ENCODE peak calls at places on chromosomes 2 and 18, in five cellular contexts. X is spleen; Z is psoas muscle; Q is PC-9; Y is CD8-positive, alpha-beta T cell. A is an unnamed sample.

GRCh38 chr2:19717446-19717845 is 184.3 kb downstream of the TTC32 start:
- DNase-seq in X (no peak), Z (no peak), Q (no peak), Y (no peak), A (no peak)

GRCh38 chr2:201016859-201017258 is 53.4 kb upstream of the ORC2 start:
- DNase-seq in X (no peak), Z (no peak), Q (no peak), Y (no peak), A (no peak)

GRCh38 chr18:74249181-74249968 is 42.4 kb downstream of the CYB5A start:
- DNase-seq in X (no peak), Z (no peak), Q (no peak), Y (no peak), A (no peak)

GRCh38 chr2:72515696-72516095 is 310.1 kb downstream of the EXOC6B start:
- DNase-seq in X (no peak), Z (no peak), Q (no peak), Y (no peak), A (no peak)

GRCh38 chr2:121778736-121779487 is 23.5 kb downstream of the TSN start:
- DNase-seq in X (no peak), Z (no peak), Q (no peak), Y (no peak), A (no peak)

GRCh38 chr2:23767871-23768611 is 158.9 kb downstream of the ATAD2B start:
- DNase-seq in X (no peak), Z (no peak), Q (no peak), Y (no peak), A (no peak)

GRCh38 chr18:3603460-3604259 is 153.7 kb downstream of the TGIF1 start:
- DNase-seq in X (peak; percentile 3), Z (no peak), Q (peak; percentile 96), Y (no peak), A (no peak)

GRCh38 chr2:166384774-166385173 is 9.0 kb upstream of the SCN9A start:
- DNase-seq in X (no peak), Z (no peak), Q (no peak), Y (no peak), A (no peak)

GRCh38 chr2:227376911-227377396 is 2.2 kb downstream of the TM4SF20 start:
- DNase-seq in X (no peak), Z (no peak), Q (no peak), Y (no peak), A (no peak)

GRCh38 chr2:218290316-218291261 is 1.7 kb downstream of the TMBIM1 start:
- DNase-seq in X (peak; percentile 92), Z (no peak), Q (no peak), Y (peak; percentile 73), A (no peak)

GRCh38 chr18:39958876-39959275 is 1996.2 kb upstream of the PIK3C3 start:
- DNase-seq in X (no peak), Z (no peak), Q (no peak), Y (no peak), A (no peak)

GRCh38 chr2:114040816-114041215 is 150.9 kb downstream of the ACTR3 start:
- DNase-seq in X (no peak), Z (no peak), Q (no peak), Y (no peak), A (no peak)

GRCh38 chr2:52220393-52220792 is 1188.5 kb upstream of the NRXN1 start:
- DNase-seq in X (no peak), Z (no peak), Q (no peak), Y (peak; percentile 14), A (peak; percentile 6)

GRCh38 chr2:180376076-180376475 is 369.0 kb upstream of the CWC22 start:
- DNase-seq in X (no peak), Z (no peak), Q (no peak), Y (no peak), A (no peak)

GRCh38 chr2:112155331-112156151 is 17.4 kb downstream of the FBLN7 start:
- DNase-seq in X (peak; percentile 87), Z (no peak), Q (no peak), Y (peak; percentile 41), A (no peak)

GRCh38 chr2:117956036-117956791 is 57.7 kb downstream of the CCDC93 start:
- DNase-seq in X (no peak), Z (no peak), Q (no peak), Y (no peak), A (no peak)

GRCh38 chr18:63697261-63697660 is 5.5 kb upstream of the SERPINB11 start:
- DNase-seq in X (no peak), Z (no peak), Q (no peak), Y (no peak), A (no peak)

GRCh38 chr2:28088970-28089369 is 198.4 kb downstream of the BABAM2 start:
- DNase-seq in X (no peak), Z (no peak), Q (peak; percentile 53), Y (no peak), A (no peak)

GRCh38 chr2:222049946-222050345 is 248.9 kb downstream of the PAX3 start:
- DNase-seq in X (no peak), Z (no peak), Q (peak; percentile 71), Y (no peak), A (no peak)

GRCh38 chr18:75204262-75204977 is 4.5 kb downstream of the PTGR3 start:
- DNase-seq in X (no peak), Z (peak; percentile 67), Q (no peak), Y (no peak), A (peak; percentile 50)

GRCh38 chr2:176554107-176555048 is 285.1 kb downstream of the MTX2 start:
- DNase-seq in X (no peak), Z (no peak), Q (peak; percentile 54), Y (no peak), A (no peak)

GRCh38 chr2:119517433-119517832 is 6.8 kb downstream of the SCTR start:
- DNase-seq in X (no peak), Z (peak; percentile 54), Q (no peak), Y (no peak), A (peak; percentile 44)

GRCh38 chr2:175309799-175310198 is 128.3 kb upstream of the ATP5MC3 start:
- DNase-seq in X (no peak), Z (no peak), Q (no peak), Y (no peak), A (no peak)

GRCh38 chr18:52339891-52340371 is at the start of gene DCC:
- DNase-seq in X (no peak), Z (no peak), Q (no peak), Y (no peak), A (no peak)

GRCh38 chr2:19480664-19481063 is 122.2 kb upstream of the OSR1 start:
- DNase-seq in X (no peak), Z (no peak), Q (no peak), Y (no peak), A (no peak)

GRCh38 chr2:119240311-119241204 is 16.9 kb downstream of the STEAP3 start:
- DNase-seq in X (no peak), Z (peak; percentile 97), Q (peak; percentile 79), Y (no peak), A (peak; percentile 64)

GRCh38 chr2:135913726-135914365 is 37.6 kb upstream of the MCM6 start:
- DNase-seq in X (no peak), Z (no peak), Q (no peak), Y (peak; percentile 39), A (no peak)

GRCh38 chr18:490024-490366 is 10.5 kb downstream of the COLEC12 start:
- DNase-seq in X (no peak), Z (no peak), Q (no peak), Y (no peak), A (no peak)

GRCh38 chr2:118078734-118079133 is 9.5 kb upstream of the INSIG2 start:
- DNase-seq in X (no peak), Z (no peak), Q (peak; percentile 100), Y (no peak), A (no peak)

GRCh38 chr2:158845869-158846268 is 50.8 kb downstream of the DAPL1 start:
- DNase-seq in X (no peak), Z (no peak), Q (no peak), Y (no peak), A (no peak)

GRCh38 chr2:158841839-158842238 is 46.7 kb downstream of the DAPL1 start:
- DNase-seq in X (no peak), Z (no peak), Q (no peak), Y (no peak), A (no peak)

DNA sequence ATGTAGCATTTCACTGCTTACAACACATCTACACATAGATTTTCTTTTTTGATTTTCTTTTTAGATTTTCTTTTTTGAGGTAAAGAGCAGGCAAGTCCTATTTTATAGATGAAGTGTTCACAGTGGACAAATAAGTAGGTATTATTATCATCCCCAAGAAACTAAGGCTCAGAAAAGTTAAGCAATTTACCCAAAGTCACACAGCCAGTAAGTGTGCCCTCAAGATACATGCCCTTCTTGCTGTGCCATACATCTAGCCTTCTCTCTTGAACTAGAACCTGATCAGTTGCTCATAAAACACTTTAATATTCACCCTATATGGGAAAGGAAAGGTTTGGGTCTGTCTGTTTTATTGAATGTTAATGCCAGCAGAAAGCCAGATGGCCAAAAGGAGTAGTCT is 50.3 kb downstream of the DAPL1 start:
- DNase-seq in X (no peak), Z (no peak), Q (no peak), Y (no peak), A (no peak)
- H3K9me3 ChIP-seq in X (no peaks in the 10 kb centered on the region), Z (no peaks in the 10 kb centered on the region), Q (no peaks in the 10 kb centered on the region), Y (no peaks in the 10 kb centered on the region), A (peaks cover 4% of the 10 kb centered on the region)

DNA sequence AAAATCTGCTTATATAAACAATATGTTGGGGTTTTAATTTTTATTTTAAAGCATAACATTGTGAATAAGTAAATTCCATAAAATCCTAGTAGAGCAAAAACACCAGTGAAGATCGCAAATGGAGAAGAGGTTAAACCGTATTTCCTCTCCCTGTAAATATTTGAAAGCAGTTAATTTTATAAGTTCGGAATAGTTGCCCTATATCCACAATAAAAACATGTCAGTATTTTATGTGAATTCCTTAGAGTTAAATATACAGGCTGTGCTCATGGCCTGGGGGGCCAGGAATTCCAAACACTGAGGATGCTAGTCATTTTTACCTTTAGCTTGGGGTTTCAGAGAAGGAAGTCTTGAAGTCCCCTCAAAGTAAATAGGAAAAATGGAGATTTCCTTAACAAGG is 135.0 kb downstream of the FIGN start:
- DNase-seq in X (no peak), Z (no peak), Q (no peak), Y (no peak), A (no peak)
- H3K4me1 ChIP-seq in X (no peaks in the 10 kb centered on the region), Z (no peaks in the 10 kb centered on the region), Q (no peaks in the 10 kb centered on the region), Y (no peaks in the 10 kb centered on the region), A (peaks cover 31% of the 10 kb centered on the region)

DNA sequence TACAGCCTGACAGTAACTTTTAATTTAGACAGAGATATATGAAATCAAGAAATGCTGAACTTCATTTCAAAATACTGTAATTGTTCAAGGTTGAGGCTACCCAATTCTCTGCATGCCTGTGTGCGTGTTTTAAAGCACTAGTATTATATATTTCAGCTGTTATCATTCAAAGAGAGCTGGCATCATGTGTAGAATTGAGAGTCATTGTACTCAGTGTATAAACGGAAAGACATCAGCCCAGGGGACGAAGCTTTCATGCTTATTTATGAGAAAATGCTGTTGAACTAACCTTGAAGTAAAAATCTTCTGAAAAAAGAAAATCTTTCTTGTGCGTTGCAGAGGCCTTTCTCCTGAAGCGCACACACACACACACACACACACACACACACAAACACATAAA is 48.4 kb downstream of the MYCN start:
- DNase-seq in X (no peak), Z (no peak), Q (no peak), Y (no peak), A (no peak)
- H3K9me3 ChIP-seq in X (no peaks in the 10 kb centered on the region), Z (no peaks in the 10 kb centered on the region), Q (no peaks in the 10 kb centered on the region), Y (no peaks in the 10 kb centered on the region), A (no peaks in the 10 kb centered on the region)

GRCh38 chr2:39164089-39164488 is 43.2 kb upstream of the SOS1 start:
- DNase-seq in X (no peak), Z (no peak), Q (no peak), Y (no peak), A (no peak)
- H3K4me1 ChIP-seq in X (no peaks in the 10 kb centered on the region), Z (peaks cover 13% of the 10 kb centered on the region), Q (no peaks in the 10 kb centered on the region), Y (no peaks in the 10 kb centered on the region), A (peaks cover 8% of the 10 kb centered on the region)